ENCODE peak calls at places on chromosome 3, in five cellular contexts. V is SK-N-SH, D is MM.1S, E is neural progenitor cell, A is PC-3. K is an unnamed sample. For H3K4me1, the result is how much of the 10 kb centered on the place peaks cover.

GRCh38 chr3:14876942-14877341 is 58.2 kb downstream of the FGD5 start:
- DNase-seq in V (peak), D (no peak), E (no peak), A (peak), K (no peak)

GRCh38 chr3:144112036-144112435 is 140.4 kb downstream of the DIPK2A start:
- DNase-seq in V (no peak), D (no peak), E (no peak), A (no peak), K (no peak)

GRCh38 chr3:39744746-39745145 is 64.7 kb upstream of the MYRIP start:
- DNase-seq in V (no peak), D (no peak), E (no peak), A (no peak), K (no peak)

GRCh38 chr3:42709621-42710020 is 7.0 kb upstream of the HHATL start:
- DNase-seq in V (no peak), D (no peak), E (no peak), A (no peak), K (no peak)

GRCh38 chr3:191330309-191330712 is at the start of gene UTS2B:
- DNase-seq in V (no peak), D (peak), E (peak), A (peak), K (peak)

GRCh38 chr3:107752202-107752990 is 229.6 kb downstream of the BBX start:
- DNase-seq in V (no peak), D (peak), E (peak), A (peak), K (peak)

GRCh38 chr3:166125179-166125578 is 288.0 kb upstream of the BCHE start:
- DNase-seq in V (no peak), D (no peak), E (no peak), A (no peak), K (no peak)

GRCh38 chr3:155228636-155229035 is 64.8 kb downstream of the STRIT1 start:
- DNase-seq in V (no peak), D (no peak), E (no peak), A (no peak), K (no peak)

GRCh38 chr3:20310629-20311028 is 124.6 kb upstream of the SGO1 start:
- DNase-seq in V (no peak), D (no peak), E (peak), A (no peak), K (no peak)

GRCh38 chr3:89278305-89278704 is 170.9 kb downstream of the EPHA3 start:
- DNase-seq in V (no peak), D (no peak), E (peak), A (no peak), K (no peak)

GRCh38 chr3:38842266-38842965 is 26.4 kb upstream of the SCN10A start:
- DNase-seq in V (no peak), D (no peak), E (peak), A (no peak), K (no peak)

GRCh38 chr3:146770301-146770700 is 165.2 kb upstream of the PLSCR5 start:
- DNase-seq in V (no peak), D (no peak), E (no peak), A (no peak), K (no peak)

GRCh38 chr3:9149566-9149965 is 99.9 kb downstream of the SRGAP3 start:
- DNase-seq in V (no peak), D (no peak), E (no peak), A (no peak), K (no peak)

GRCh38 chr3:179526989-179527391 is 35.7 kb upstream of the ACTL6A start:
- DNase-seq in V (peak), D (no peak), E (peak), A (peak), K (no peak)

GRCh38 chr3:189148090-189148507 is 23.7 kb upstream of the TPRG1 start:
- DNase-seq in V (peak), D (peak), E (peak), A (peak), K (peak)

GRCh38 chr3:17605032-17605431 is 137.4 kb downstream of the TBC1D5 start:
- DNase-seq in V (no peak), D (no peak), E (no peak), A (peak), K (no peak)

GRCh38 chr3:73772599-73772998 is 147.9 kb upstream of the PDZRN3 start:
- DNase-seq in V (no peak), D (no peak), E (no peak), A (no peak), K (no peak)

GRCh38 chr3:73772076-73772475 is 147.3 kb upstream of the PDZRN3 start:
- DNase-seq in V (no peak), D (no peak), E (no peak), A (no peak), K (no peak)

GRCh38 chr3:73774645-73775044 is 149.9 kb upstream of the PDZRN3 start:
- DNase-seq in V (no peak), D (no peak), E (no peak), A (no peak), K (no peak)

GRCh38 chr3:73768594-73769308 is 144.0 kb upstream of the PDZRN3 start:
- DNase-seq in V (peak), D (no peak), E (no peak), A (no peak), K (no peak)

GRCh38 chr3:73773228-73773627 is 148.5 kb upstream of the PDZRN3 start:
- DNase-seq in V (no peak), D (no peak), E (no peak), A (no peak), K (no peak)
- H3K4me1 ChIP-seq in V (under half), D (under half), E (under half), A (under half), K (under half)

GRCh38 chr3:16204751-16205150 is 30.3 kb downstream of the GALNT15 start:
- DNase-seq in V (no peak), D (no peak), E (no peak), A (no peak), K (no peak)

GRCh38 chr3:16200411-16200810 is 25.9 kb downstream of the GALNT15 start:
- DNase-seq in V (no peak), D (peak), E (no peak), A (peak), K (no peak)

GRCh38 chr3:16203671-16204629 is 29.5 kb downstream of the GALNT15 start:
- DNase-seq in V (no peak), D (no peak), E (peak), A (peak), K (no peak)

GRCh38 chr3:16205156-16205870 is 30.8 kb downstream of the GALNT15 start:
- DNase-seq in V (no peak), D (no peak), E (no peak), A (peak), K (no peak)

DNA sequence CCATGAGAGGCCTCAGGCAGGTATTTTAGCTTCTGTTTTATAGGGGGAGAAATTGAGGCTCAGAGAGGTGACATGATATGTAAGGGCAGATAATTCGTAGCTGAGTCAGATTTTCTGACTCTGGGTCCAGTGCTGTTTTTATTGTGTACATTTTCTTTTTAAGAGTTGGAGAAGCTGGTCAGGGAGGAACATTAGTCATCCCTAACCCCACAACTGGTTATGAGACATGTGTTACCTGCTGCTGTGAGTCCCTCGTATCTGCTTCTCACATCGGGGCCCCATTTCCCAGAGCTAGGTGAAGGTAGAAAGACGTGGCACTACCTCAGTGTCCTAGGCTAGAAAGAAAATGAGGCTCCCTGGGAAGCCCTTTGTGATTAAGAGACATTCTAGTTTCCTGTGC is 28.6 kb downstream of the GALNT15 start:
- DNase-seq in V (no peak), D (no peak), E (no peak), A (peak), K (no peak)
- TF ChIP-seq EZH2phosphoT487 in V (no peak), D (no peak), E (no peak), A (no peak), K (no peak)

GRCh38 chr3:58000713-58001467 is 7.3 kb upstream of the FLNB start:
- DNase-seq in V (no peak), D (no peak), E (no peak), A (peak), K (no peak)

GRCh38 chr3:58000306-58000705 is 7.9 kb upstream of the FLNB start:
- DNase-seq in V (no peak), D (no peak), E (no peak), A (no peak), K (no peak)

GRCh38 chr3:57998366-57999283 is 9.6 kb upstream of the FLNB start:
- DNase-seq in V (peak), D (peak), E (no peak), A (peak), K (peak)

GRCh38 chr3:58001979-58002378 is 6.2 kb upstream of the FLNB start:
- DNase-seq in V (no peak), D (no peak), E (no peak), A (no peak), K (no peak)

DNA sequence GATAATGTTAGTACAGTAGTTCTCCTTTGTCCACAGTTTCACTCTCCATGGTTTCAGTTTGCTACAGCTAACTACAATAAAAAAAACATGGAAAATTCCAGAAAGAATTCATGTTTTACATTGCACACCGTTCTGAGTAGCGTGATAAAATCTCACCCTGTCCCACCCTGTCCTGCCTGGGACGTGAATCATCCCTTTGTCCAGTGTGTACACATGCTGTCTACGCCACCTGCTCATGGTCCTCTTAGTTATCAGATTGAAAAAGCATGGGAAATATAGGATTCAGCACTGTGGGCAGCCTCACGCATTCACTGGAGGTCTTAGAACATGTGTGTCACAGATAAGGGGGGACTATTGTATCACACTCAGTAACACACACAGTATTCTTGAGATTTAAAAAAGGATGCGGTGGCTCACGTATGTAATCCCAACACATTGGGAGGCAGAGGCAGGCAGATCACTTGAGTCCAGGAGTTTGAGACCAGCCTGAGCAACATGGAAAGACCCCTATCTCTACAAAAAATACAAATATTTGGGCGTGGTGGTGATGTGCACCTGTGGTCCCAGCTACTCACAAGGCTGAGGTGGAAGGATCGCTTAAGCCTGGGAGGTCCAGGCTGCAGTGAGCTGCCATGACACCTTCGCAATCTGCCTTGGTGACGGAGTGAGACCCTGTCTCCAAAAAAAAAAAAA is 8.7 kb upstream of the FLNB start:
- DNase-seq in V (no peak), D (no peak), E (no peak), A (peak), K (no peak)
- H3K27ac ChIP-seq in V (no peak), D (no peak), E (no peak), A (peak), K (no peak)

GRCh38 chr3:158801200-158801599 is 654 bp upstream of the MFSD1 start:
- DNase-seq in V (peak), D (no peak), E (peak), A (no peak), K (no peak)
- H3K4me1 ChIP-seq in V (under half), D (under half), E (under half), A (under half), K (under half)

DNA sequence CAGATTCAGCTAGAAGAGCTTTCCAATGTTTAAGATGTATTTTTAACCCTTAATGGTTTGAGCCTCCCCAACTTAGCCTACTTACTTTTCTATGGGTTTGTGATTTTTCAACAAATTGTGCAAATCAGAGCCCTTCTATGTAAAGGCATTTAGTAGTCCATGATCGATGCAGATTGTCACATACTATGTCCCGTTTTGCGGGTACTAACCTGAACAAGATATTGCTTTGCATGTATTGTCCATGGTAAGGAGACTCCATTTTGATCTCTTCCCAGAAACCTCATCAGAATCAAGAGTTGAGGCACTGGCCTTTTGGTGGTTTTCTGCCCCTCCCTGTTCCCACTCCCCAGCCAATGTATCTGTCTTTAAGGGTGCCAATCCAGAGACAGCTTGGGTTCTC is 60.8 kb downstream of the ETV5 start:
- DNase-seq in V (no peak), D (no peak), E (no peak), A (no peak), K (no peak)
- TF ChIP-seq EZH2phosphoT487 in V (no peak), D (no peak), E (no peak), A (no peak), K (no peak)

GRCh38 chr3:86991482-86991815 is 500 bp upstream of the VGLL3 start:
- DNase-seq in V (no peak), D (no peak), E (no peak), A (no peak), K (no peak)
- H3K27ac ChIP-seq in V (no peak), D (no peak), E (no peak), A (peak), K (no peak)

DNA sequence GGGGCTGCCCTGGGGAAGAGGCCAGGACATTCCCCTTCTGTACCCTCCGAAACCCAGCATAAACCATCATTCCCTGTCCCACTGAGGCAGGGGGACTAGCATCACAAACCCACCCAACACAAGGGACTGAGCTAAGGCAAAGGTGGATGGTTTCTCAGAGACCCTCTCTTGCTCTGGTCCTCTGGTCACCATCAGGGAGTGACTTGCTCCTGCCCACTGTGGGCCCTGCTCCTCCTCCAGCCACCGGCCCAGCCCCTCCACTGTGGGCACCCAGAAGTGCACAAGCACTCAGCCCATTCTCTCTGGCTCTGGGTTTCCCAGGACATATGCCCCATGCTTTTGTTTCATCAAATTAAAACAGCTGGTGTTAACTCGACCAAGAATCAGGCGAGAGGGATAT is 44.9 kb downstream of the PTH1R start:
- DNase-seq in V (no peak), D (no peak), E (no peak), A (no peak), K (no peak)
- H3K4me1 ChIP-seq in V (under half), D (under half), E (under half), A (under half), K (under half)